ENCODE peak calls at places on chromosomes 1 and 21, in five cellular contexts. Z is cardiac fibroblast, E is NCI-H446, C is AG04450, U is fibroblast of villous mesenchyme. N is an unnamed sample.

GRCh38 chr1:203317429-203318228 is 12.3 kb downstream of the BTG2 start:
- DNase-seq in C (no peak), E (no peak), Z (no peak), U (no peak), N (no peak)

GRCh38 chr1:47938556-47938955 is 58.6 kb downstream of the TRABD2B start:
- DNase-seq in U (no peak), C (no peak), Z (no peak), E (no peak), N (no peak)

GRCh38 chr1:167650266-167651160 is 20.5 kb downstream of the RCSD1 start:
- DNase-seq in C (no peak), U (no peak), E (no peak), Z (no peak), N (no peak)

GRCh38 chr1:80153762-80154555 is 1147.4 kb upstream of the ADGRL4 start:
- DNase-seq in U (no peak), C (no peak), E (no peak), Z (peak; percentile 1), N (no peak)

GRCh38 chr1:81517987-81518386 is 282.7 kb upstream of the ADGRL2 start:
- DNase-seq in Z (no peak), U (no peak), C (no peak), E (no peak), N (no peak)

GRCh38 chr1:213418268-213419068 is 367.4 kb downstream of the RPS6KC1 start:
- DNase-seq in U (no peak), C (no peak), E (no peak), Z (no peak), N (no peak)

GRCh38 chr1:236141447-236142357 is 637 bp upstream of the GPR137B start:
- DNase-seq in C (no peak), U (peak; percentile 94), E (no peak), Z (peak; percentile 57), N (peak; percentile 46)

GRCh38 chr21:39386194-39386593 is 37.3 kb upstream of the HMGN1 start:
- DNase-seq in U (peak; percentile 45), Z (no peak), E (no peak), C (no peak), N (no peak)

N was measured in NCI-H526 treated with DMSO at 0.1 percent for 48 hours.